ENCODE peak calls at places on chromosomes 7 and 10, in six cellular contexts. K is upper lobe of left lung, X is foreskin fibroblast, A is cardiac muscle cell, C is heart right ventricle, R is ascending aorta. G is an unnamed sample.

GRCh38 chr10:87092356-87092860 is 2.2 kb downstream of the GLUD1 start:
- DNase-seq in K (no peak), X (peak), A (peak), C (no peak), R (no peak), G (peak)

GRCh38 chr7:156790264-156790663 is 102.7 kb downstream of the LMBR1 start:
- DNase-seq in K (no peak), X (no peak), A (no peak), C (no peak), R (no peak), G (no peak)

GRCh38 chr7:36309716-36310115 is 79.9 kb upstream of the ANLN start:
- DNase-seq in K (no peak), X (no peak), A (no peak), C (no peak), R (no peak), G (no peak)

GRCh38 chr10:96279219-96279641 is 7.9 kb upstream of the BLNK start:
- DNase-seq in K (no peak), X (no peak), A (no peak), C (no peak), R (no peak), G (no peak)

GRCh38 chr7:155213955-155214327 is 83.7 kb upstream of the INSIG1 start:
- DNase-seq in K (no peak), X (no peak), A (no peak), C (no peak), R (no peak), G (no peak)

GRCh38 chr10:29595146-29595545 is 39.6 kb downstream of the SVIL start:
- DNase-seq in K (no peak), X (no peak), A (no peak), C (no peak), R (no peak), G (no peak)

GRCh38 chr10:26689394-26689793 is 8.1 kb upstream of the PDSS1 start:
- DNase-seq in K (no peak), X (no peak), A (no peak), C (no peak), R (no peak), G (no peak)

GRCh38 chr7:148445260-148446044 is 145.1 kb upstream of the C7orf33 start:
- DNase-seq in K (peak), X (no peak), A (no peak), C (no peak), R (no peak), G (no peak)

GRCh38 chr7:52711951-52712350 is 323.5 kb upstream of the POM121L12 start:
- DNase-seq in K (no peak), X (no peak), A (no peak), C (no peak), R (no peak), G (no peak)

GRCh38 chr10:79007843-79008319 is 60.9 kb upstream of the ZMIZ1 start:
- DNase-seq in K (no peak), X (peak), A (peak), C (no peak), R (no peak), G (no peak)

GRCh38 chr7:44958645-44959344 is 20.0 kb downstream of the MYO1G start:
- DNase-seq in K (no peak), X (peak), A (no peak), C (no peak), R (no peak), G (no peak)

GRCh38 chr7:32023353-32023752 is 46.9 kb downstream of the PDE1C start:
- DNase-seq in K (no peak), X (no peak), A (no peak), C (no peak), R (no peak), G (no peak)

GRCh38 chr10:96570512-96570911 is 16.3 kb downstream of the TM9SF3 start:
- DNase-seq in K (no peak), X (no peak), A (no peak), C (no peak), R (no peak), G (no peak)

GRCh38 chr10:7340179-7340874 is 70.5 kb downstream of the SFMBT2 start:
- DNase-seq in K (no peak), X (peak), A (no peak), C (peak), R (no peak), G (no peak)

GRCh38 chr7:4707980-4708411 is 25.9 kb downstream of the FOXK1 start:
- DNase-seq in K (no peak), X (no peak), A (no peak), C (no peak), R (no peak), G (no peak)

GRCh38 chr7:128427289-128427891 is 17.6 kb upstream of the IMPDH1 start:
- DNase-seq in K (no peak), X (peak), A (peak), C (no peak), R (no peak), G (peak)

GRCh38 chr7:51521649-51522048 is 205.0 kb upstream of the COBL start:
- DNase-seq in K (no peak), X (no peak), A (no peak), C (no peak), R (no peak), G (no peak)

GRCh38 chr7:158027646-158028045 is 560.0 kb downstream of the PTPRN2 start:
- DNase-seq in K (no peak), X (no peak), A (no peak), C (no peak), R (no peak), G (no peak)

GRCh38 chr10:29922904-29923303 is 136.5 kb downstream of the JCAD start:
- DNase-seq in K (no peak), X (no peak), A (no peak), C (no peak), R (no peak), G (no peak)

GRCh38 chr7:66430164-66430545 is 198.5 kb upstream of the KCTD7 start:
- DNase-seq in K (no peak), X (no peak), A (no peak), C (no peak), R (no peak), G (no peak)

GRCh38 chr7:152544481-152544927 is 108.7 kb upstream of the KMT2C start:
- DNase-seq in K (peak), X (no peak), A (no peak), C (no peak), R (no peak), G (no peak)

GRCh38 chr7:123769371-123769770 is 20.6 kb upstream of the WASL start:
- DNase-seq in K (no peak), X (peak), A (peak), C (peak), R (no peak), G (peak)

GRCh38 chr7:77822269-77822668 is 23.7 kb downstream of the PHTF2 start:
- DNase-seq in K (no peak), X (no peak), A (no peak), C (no peak), R (no peak), G (no peak)

GRCh38 chr10:133335238-133336122 is 1.2 kb downstream of the CALY start:
- DNase-seq in K (peak), X (peak), A (peak), C (peak), R (no peak), G (peak)

GRCh38 chr7:122383934-122384333 is 79.4 kb upstream of the FEZF1 start:
- DNase-seq in K (no peak), X (no peak), A (no peak), C (no peak), R (no peak), G (no peak)

GRCh38 chr7:97555845-97556431 is 175.9 kb upstream of the TAC1 start:
- DNase-seq in K (no peak), X (no peak), A (no peak), C (no peak), R (no peak), G (peak)

GRCh38 chr10:31186225-31187010 is 132.6 kb upstream of the ZEB1 start:
- DNase-seq in K (no peak), X (no peak), A (peak), C (no peak), R (no peak), G (no peak)

GRCh38 chr7:33075818-33076483 is 13.4 kb upstream of the NT5C3A start:
- DNase-seq in K (no peak), X (no peak), A (no peak), C (no peak), R (no peak), G (peak)

GRCh38 chr7:120944826-120945562 is 5.6 kb upstream of the ING3 start:
- DNase-seq in K (no peak), X (no peak), A (no peak), C (no peak), R (no peak), G (peak)

GRCh38 chr7:129615018-129615417 is 3.5 kb downstream of the NRF1 start:
- DNase-seq in K (no peak), X (peak), A (peak), C (no peak), R (no peak), G (no peak)

GRCh38 chr7:138126928-138127327 is 50.7 kb downstream of the AKR1D1 start:
- DNase-seq in K (no peak), X (no peak), A (no peak), C (no peak), R (no peak), G (no peak)

GRCh38 chr7:33982425-33982786 is 77.1 kb downstream of the BMPER start:
- DNase-seq in K (no peak), X (peak), A (peak), C (no peak), R (no peak), G (peak)

GRCh38 chr7:135386181-135386580 is 123.7 kb downstream of the CNOT4 start:
- DNase-seq in K (no peak), X (no peak), A (no peak), C (no peak), R (no peak), G (peak)

GRCh38 chr7:119288401-119288800 is 984.6 kb upstream of the KCND2 start:
- DNase-seq in K (no peak), X (no peak), A (no peak), C (no peak), R (no peak), G (no peak)

GRCh38 chr7:73983437-73984164 is 44.4 kb upstream of the ELN start:
- DNase-seq in K (peak), X (peak), A (no peak), C (peak), R (no peak), G (no peak)

GRCh38 chr10:132145521-132146185 is 41.1 kb upstream of the DPYSL4 start:
- DNase-seq in K (peak), X (no peak), A (no peak), C (no peak), R (no peak), G (no peak)

GRCh38 chr10:44937201-44938005 is 22.2 kb upstream of the RASSF4 start:
- DNase-seq in K (no peak), X (peak), A (peak), C (no peak), R (no peak), G (no peak)
- TF ChIP-seq CTCF in K (no peak), X (no peak), A (no peak), C (no peak), R (no peak), G (no peak)

GRCh38 chr7:94512735-94513564 is 3.3 kb downstream of the CASD1 start:
- DNase-seq in K (no peak), X (no peak), A (no peak), C (no peak), R (no peak), G (no peak)
- H3K4me3 ChIP-seq in K (no peak), X (no peak), A (no peak), C (no peak), R (no peak), G (no peak)

GRCh38 chr10:119149723-119150122 is 15.8 kb downstream of the SFXN4 start:
- DNase-seq in K (no peak), X (no peak), A (no peak), C (no peak), R (no peak), G (no peak)
- TF ChIP-seq CTCF in K (no peak), X (no peak), A (peak), C (no peak), R (no peak), G (peak)

GRCh38 chr10:103853428-103854264 is 1.7 kb downstream of the SH3PXD2A start:
- DNase-seq in K (no peak), X (peak), A (no peak), C (no peak), R (no peak), G (no peak)
- H3K4me3 ChIP-seq in K (peak), X (peak), A (peak), C (peak), R (peak), G (peak)